ENCODE peak calls at places on chromosomes 12 and 14, in four cellular contexts. One of them, this sample, is unnamed.
A peak's percentile ranks its signal among the peaks of the same experiment; 100 is the strongest.

GRCh38 chr12:112146123-112146522 is 20.8 kb downstream of the TRAFD1 start:
- DNase-seq in WTC11: no peak
- DNase-seq in GM23338: no peak
- DNase-seq in K562: no peak
- DNase-seq in this sample: no peak

GRCh38 chr12:115597157-115597712 is 680.3 kb downstream of the MED13L start:
- DNase-seq in WTC11: no peak
- DNase-seq in GM23338: no peak
- DNase-seq in K562: peak; percentile 9
- DNase-seq in this sample: no peak

GRCh38 chr14:67510121-67510520 is 21.6 kb upstream of the TMEM229B start:
- DNase-seq in WTC11: no peak
- DNase-seq in K562: no peak
- DNase-seq in GM23338: no peak
- DNase-seq in this sample: no peak

GRCh38 chr14:97353102-97353501 is 555.9 kb downstream of the VRK1 start:
- DNase-seq in GM23338: no peak
- DNase-seq in K562: no peak
- DNase-seq in WTC11: no peak
- DNase-seq in this sample: no peak

GRCh38 chr14:52175982-52176502 is 91.5 kb upstream of the PTGDR start:
- DNase-seq in WTC11: no peak
- DNase-seq in K562: no peak
- DNase-seq in GM23338: no peak
- DNase-seq in this sample: no peak

GRCh38 chr14:106831322-106831720 is 1304.9 kb downstream of the TMEM121 start:
- DNase-seq in GM23338: peak; percentile 31
- DNase-seq in WTC11: peak; percentile 18
- DNase-seq in K562: peak; percentile 9
- DNase-seq in this sample: peak; percentile 47

GRCh38 chr12:124336742-124337520 is 42.0 kb downstream of the RFLNA start:
- DNase-seq in WTC11: no peak
- DNase-seq in GM23338: no peak
- DNase-seq in K562: no peak
- DNase-seq in this sample: no peak

GRCh38 chr12:48824112-48824511 is 5.8 kb downstream of the CACNB3 start:
- DNase-seq in WTC11: peak; percentile 74
- DNase-seq in K562: peak; percentile 38
- DNase-seq in GM23338: peak; percentile 83
- DNase-seq in this sample: no peak

GRCh38 chr12:115866909-115867525 is 410.5 kb downstream of the MED13L start:
- DNase-seq in WTC11: peak; percentile 19
- DNase-seq in GM23338: peak; percentile 67
- DNase-seq in K562: no peak
- DNase-seq in this sample: no peak

GRCh38 chr14:64604854-64605253 is 55.1 kb downstream of the PPP1R36 start:
- DNase-seq in GM23338: no peak
- DNase-seq in K562: no peak
- DNase-seq in WTC11: no peak
- DNase-seq in this sample: no peak

GRCh38 chr14:65206078-65206447 is 103.7 kb upstream of the MAX start:
- DNase-seq in GM23338: no peak
- DNase-seq in K562: no peak
- DNase-seq in WTC11: no peak
- DNase-seq in this sample: no peak

GRCh38 chr12:97404549-97404948 is 58.1 kb upstream of the RMST start:
- DNase-seq in K562: peak; percentile 11
- DNase-seq in WTC11: peak; percentile 65
- DNase-seq in GM23338: peak; percentile 85
- DNase-seq in this sample: peak; percentile 62

GRCh38 chr14:94897583-94897982 is 127.7 kb upstream of the GSC start:
- DNase-seq in GM23338: no peak
- DNase-seq in WTC11: no peak
- DNase-seq in K562: no peak
- DNase-seq in this sample: no peak

GRCh38 chr14:99910337-99911268 is 117.4 kb downstream of the EML1 start:
- DNase-seq in K562: no peak
- DNase-seq in WTC11: no peak
- DNase-seq in GM23338: no peak
- DNase-seq in this sample: no peak

GRCh38 chr12:49537709-49538601 is 875 bp upstream of the KCNH3 start:
- DNase-seq in K562: peak; percentile 37
- DNase-seq in WTC11: no peak
- DNase-seq in GM23338: peak; percentile 69
- DNase-seq in this sample: no peak

GRCh38 chr12:14904854-14905253 is 19.2 kb upstream of the MGP start:
- DNase-seq in WTC11: no peak
- DNase-seq in K562: no peak
- DNase-seq in GM23338: no peak
- DNase-seq in this sample: no peak

GRCh38 chr12:43692064-43692463 is 66.5 kb downstream of the PUS7L start:
- DNase-seq in WTC11: no peak
- DNase-seq in GM23338: no peak
- DNase-seq in K562: peak; percentile 25
- DNase-seq in this sample: no peak

GRCh38 chr12:26195250-26195640 is at the start of gene SSPN:
- DNase-seq in K562: no peak
- DNase-seq in GM23338: peak; percentile 61
- DNase-seq in WTC11: peak; percentile 38
- DNase-seq in this sample: peak; percentile 63

GRCh38 chr12:47818382-47818700 is 1.4 kb downstream of the HDAC7 start:
- DNase-seq in K562: peak; percentile 49
- DNase-seq in GM23338: peak; percentile 23
- DNase-seq in WTC11: no peak
- DNase-seq in this sample: no peak

GRCh38 chr12:117039891-117040309 is 59.3 kb downstream of the TESC start:
- DNase-seq in WTC11: no peak
- DNase-seq in K562: no peak
- DNase-seq in GM23338: no peak
- DNase-seq in this sample: no peak

GRCh38 chr12:793037-793436 is 40.7 kb downstream of the WNK1 start:
- DNase-seq in K562: no peak
- DNase-seq in WTC11: no peak
- DNase-seq in GM23338: no peak
- DNase-seq in this sample: no peak

GRCh38 chr14:94597788-94598187 is 14.4 kb upstream of the SERPINA3 start:
- DNase-seq in WTC11: no peak
- DNase-seq in GM23338: no peak
- DNase-seq in K562: no peak
- DNase-seq in this sample: no peak

GRCh38 chr12:6215932-6216494 is 15.8 kb downstream of the CD9 start:
- DNase-seq in WTC11: peak; percentile 47
- DNase-seq in GM23338: peak; percentile 67
- DNase-seq in K562: no peak
- DNase-seq in this sample: no peak

GRCh38 chr12:89234324-89235114 is 117.8 kb downstream of the DUSP6 start:
- DNase-seq in K562: no peak
- DNase-seq in WTC11: no peak
- DNase-seq in GM23338: no peak
- DNase-seq in this sample: no peak

DNA sequence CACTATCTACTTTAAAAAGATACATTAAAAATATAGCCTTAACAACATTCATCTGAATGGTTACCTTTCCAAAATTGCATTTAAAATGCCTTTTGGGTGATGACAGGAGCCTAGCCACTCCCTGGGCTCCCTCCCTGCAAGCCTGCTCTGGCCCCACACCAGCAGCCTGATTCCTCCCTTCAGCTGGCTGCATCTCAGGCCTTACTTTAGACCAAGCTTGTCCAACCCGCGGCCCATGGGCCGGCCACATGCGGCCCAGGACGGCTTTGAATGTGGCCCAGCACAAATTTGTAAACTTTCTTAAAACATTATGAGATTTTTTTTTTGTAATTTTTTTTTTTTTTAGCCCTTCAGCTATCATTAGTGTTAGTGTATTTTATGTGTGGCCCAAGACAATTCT is 124.3 kb downstream of the MYRFL start:
- DNase-seq in K562: no peak
- DNase-seq in WTC11: no peak
- DNase-seq in GM23338: peak; percentile 9
- DNase-seq in this sample: no peak
- TF ChIP-seq CREB1 in K562: no peak
- TF ChIP-seq CREB1 in WTC11: no peak
- TF ChIP-seq CREB1 in GM23338: no peak
- TF ChIP-seq CREB1 in this sample: no peak

DNA sequence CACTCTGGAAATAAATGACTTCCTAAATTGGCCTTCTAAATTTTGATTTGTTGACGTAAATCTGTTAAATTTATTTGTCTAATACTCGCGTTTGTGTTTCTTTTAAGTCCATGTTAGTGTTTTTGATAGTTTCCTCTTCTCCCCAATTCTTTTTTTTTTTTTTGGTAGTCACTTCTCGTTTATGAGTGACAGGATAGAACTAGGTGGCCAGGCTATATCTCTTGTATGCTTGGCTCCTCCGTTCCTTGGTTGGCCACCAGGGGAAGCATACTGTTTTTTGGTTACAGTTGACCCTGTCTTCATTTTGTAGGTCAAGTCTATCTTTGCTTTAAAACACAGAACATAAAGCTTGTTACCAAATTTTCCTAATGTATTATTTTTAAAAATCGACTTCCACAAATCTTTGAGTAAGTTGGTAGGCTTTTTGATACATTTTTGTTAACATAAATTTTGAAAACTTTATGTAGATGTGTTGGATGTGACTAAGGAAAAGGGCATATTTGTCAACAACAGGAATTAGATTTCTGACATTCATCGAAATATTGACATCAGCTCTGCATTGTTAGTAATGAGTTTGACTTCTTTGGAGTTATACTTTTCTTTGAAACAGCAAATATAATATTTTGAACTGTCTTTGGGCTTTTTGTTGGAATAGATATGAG is 2.2 kb downstream of the RCOR1 start:
- DNase-seq in K562: peak; percentile 84
- DNase-seq in GM23338: peak; percentile 85
- DNase-seq in WTC11: peak; percentile 66
- DNase-seq in this sample: no peak
- TF ChIP-seq CREB1 in K562: no peak
- TF ChIP-seq CREB1 in GM23338: no peak
- TF ChIP-seq CREB1 in WTC11: no peak
- TF ChIP-seq CREB1 in this sample: no peak

GRCh38 chr12:53062011-53062961 is 12.4 kb downstream of the TNS2 start:
- DNase-seq in K562: no peak
- DNase-seq in GM23338: no peak
- DNase-seq in WTC11: no peak
- DNase-seq in this sample: no peak

GRCh38 chr12:53060721-53061276 is 10.9 kb downstream of the TNS2 start:
- DNase-seq in K562: no peak
- DNase-seq in WTC11: no peak
- DNase-seq in GM23338: no peak
- DNase-seq in this sample: no peak

GRCh38 chr12:53060064-53060720 is 10.3 kb downstream of the TNS2 start:
- DNase-seq in GM23338: no peak
- DNase-seq in WTC11: no peak
- DNase-seq in K562: no peak
- DNase-seq in this sample: no peak

GRCh38 chr12:53062977-53063707 is 13.3 kb downstream of the TNS2 start:
- DNase-seq in GM23338: no peak
- DNase-seq in WTC11: peak; percentile 9
- DNase-seq in K562: no peak
- DNase-seq in this sample: no peak

DNA sequence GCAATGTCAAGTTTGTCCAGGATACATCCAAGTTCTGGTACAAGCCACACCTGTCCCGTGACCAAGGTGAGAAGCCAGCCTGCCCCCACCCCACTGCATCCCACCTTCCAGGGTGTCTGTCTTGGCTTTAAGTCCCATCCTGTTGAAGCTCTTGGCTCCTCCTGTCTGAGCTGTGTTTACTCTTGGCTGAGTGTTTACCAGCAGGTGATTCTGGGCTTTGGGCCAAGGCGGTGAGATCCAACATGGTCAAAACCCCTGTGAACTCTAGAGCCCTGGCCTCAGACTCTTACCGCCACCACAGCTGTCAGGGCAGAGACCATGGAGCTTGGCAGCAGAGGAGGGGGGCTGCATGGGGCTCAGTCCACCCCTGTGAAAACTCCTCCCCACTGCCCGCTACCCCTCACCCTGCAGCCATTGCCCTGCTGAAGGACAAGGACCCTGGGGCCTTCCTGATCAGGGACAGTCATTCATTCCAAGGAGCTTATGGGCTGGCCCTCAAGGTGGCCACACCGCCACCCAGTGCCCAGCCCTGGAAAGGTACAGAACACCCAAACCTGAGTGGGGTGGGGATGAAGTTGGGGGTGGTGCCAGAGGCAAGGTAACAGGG is 11.6 kb downstream of the TNS2 start:
- DNase-seq in WTC11: peak; percentile 57
- DNase-seq in K562: peak; percentile 51
- DNase-seq in GM23338: peak; percentile 67
- DNase-seq in this sample: no peak
- TF ChIP-seq CREB1 in WTC11: no peak
- TF ChIP-seq CREB1 in K562: no peak
- TF ChIP-seq CREB1 in GM23338: no peak
- TF ChIP-seq CREB1 in this sample: no peak

GRCh38 chr12:67889935-67890334 is 99.3 kb upstream of the IFNG-AS1 start:
- DNase-seq in WTC11: no peak
- DNase-seq in K562: no peak
- DNase-seq in GM23338: no peak
- DNase-seq in this sample: no peak

GRCh38 chr12:67890726-67891125 is 98.5 kb upstream of the IFNG-AS1 start:
- DNase-seq in WTC11: no peak
- DNase-seq in GM23338: no peak
- DNase-seq in K562: no peak
- DNase-seq in this sample: no peak

GRCh38 chr12:67893003-67893402 is 96.2 kb upstream of the IFNG-AS1 start:
- DNase-seq in GM23338: no peak
- DNase-seq in K562: no peak
- DNase-seq in WTC11: no peak
- DNase-seq in this sample: no peak

GRCh38 chr12:67892289-67892688 is 97.0 kb upstream of the IFNG-AS1 start:
- DNase-seq in GM23338: no peak
- DNase-seq in WTC11: no peak
- DNase-seq in K562: no peak
- DNase-seq in this sample: no peak

GRCh38 chr12:67891566-67891965 is 97.7 kb upstream of the IFNG-AS1 start:
- DNase-seq in K562: no peak
- DNase-seq in WTC11: no peak
- DNase-seq in GM23338: no peak
- DNase-seq in this sample: no peak
- TF ChIP-seq CREB1 in K562: no peak
- TF ChIP-seq CREB1 in WTC11: no peak
- TF ChIP-seq CREB1 in GM23338: no peak
- TF ChIP-seq CREB1 in this sample: no peak

GRCh38 chr12:95548056-95548538 is 3.2 kb downstream of the USP44 start:
- DNase-seq in WTC11: peak; percentile 67
- DNase-seq in GM23338: peak; percentile 68
- DNase-seq in K562: peak; percentile 37
- DNase-seq in this sample: peak; percentile 66
- TF ChIP-seq CREB1 in WTC11: no peak
- TF ChIP-seq CREB1 in GM23338: no peak
- TF ChIP-seq CREB1 in K562: no peak
- TF ChIP-seq CREB1 in this sample: peak; percentile 19

GRCh38 chr12:132838464-132839080 is 9.9 kb upstream of the GOLGA3 start:
- DNase-seq in K562: no peak
- DNase-seq in WTC11: no peak
- DNase-seq in GM23338: no peak
- DNase-seq in this sample: no peak
- TF ChIP-seq CREB1 in K562: no peak
- TF ChIP-seq CREB1 in WTC11: no peak
- TF ChIP-seq CREB1 in GM23338: no peak
- TF ChIP-seq CREB1 in this sample: no peak